ENCODE peak calls at places on chromosomes 3 and 15, in five cellular contexts. S is uterus; Q is activated CD8-positive, alpha-beta memory T cell treated with anti-CD3 and anti-CD28 coated beads for 24 hours; C is mucosa of gallbladder; N is left cardiac atrium. T is an unnamed sample.

GRCh38 chr3:152834354-152835310 is at the start of gene P2RY1:
- DNase-seq in S (peak; percentile 67), Q (peak; percentile 73), N (peak; percentile 72), C (peak; percentile 65), T (peak; percentile 80)

GRCh38 chr3:49411550-49411967 is 217 bp downstream of the RHOA start:
- DNase-seq in S (peak; percentile 41), C (peak; percentile 35), Q (no peak), N (peak; percentile 62), T (no peak)

GRCh38 chr15:37229855-37230254 is 129.5 kb upstream of the MEIS2 start:
- DNase-seq in Q (no peak), C (no peak), N (no peak), S (no peak), T (no peak)

GRCh38 chr3:2036096-2036495 is 62.6 kb upstream of the CNTN4 start:
- DNase-seq in Q (no peak), N (no peak), C (no peak), S (no peak), T (no peak)

GRCh38 chr3:193732391-193732790 is 139.4 kb downstream of the OPA1 start:
- DNase-seq in S (no peak), N (no peak), C (peak; percentile 71), Q (no peak), T (no peak)

GRCh38 chr15:97087337-97087736 is 756.8 kb downstream of the NR2F2 start:
- DNase-seq in S (no peak), Q (no peak), C (no peak), N (no peak), T (no peak)

GRCh38 chr3:65779393-65779792 is 259.3 kb downstream of the MAGI1 start:
- DNase-seq in Q (no peak), S (no peak), C (no peak), N (no peak), T (no peak)

GRCh38 chr3:143672396-143673165 is 175.7 kb downstream of the SLC9A9 start:
- DNase-seq in N (no peak), S (no peak), Q (no peak), C (no peak), T (no peak)

GRCh38 chr3:59264366-59264765 is 214.5 kb upstream of the CFAP20DC start:
- DNase-seq in S (no peak), C (no peak), Q (no peak), N (no peak), T (no peak)

GRCh38 chr3:155131104-155131503 is 51.0 kb downstream of the MME start:
- DNase-seq in N (no peak), C (peak; percentile 26), S (no peak), Q (no peak), T (peak; percentile 14)

GRCh38 chr15:89814112-89814742 is 425 bp downstream of the ANPEP start:
- DNase-seq in C (no peak), Q (no peak), N (no peak), S (no peak), T (no peak)

GRCh38 chr3:61563614-61564404 is 2.4 kb downstream of the PTPRG start:
- DNase-seq in S (no peak), C (no peak), N (peak; percentile 23), Q (no peak), T (no peak)

GRCh38 chr15:64731012-64731806 is 44.2 kb downstream of the RBPMS2 start:
- DNase-seq in C (peak; percentile 89), Q (peak; percentile 96), S (peak; percentile 90), N (peak; percentile 88), T (peak; percentile 80)

GRCh38 chr3:67495751-67496150 is 158.7 kb downstream of the SUCLG2 start:
- DNase-seq in C (peak; percentile 22), S (no peak), N (no peak), Q (no peak), T (no peak)

GRCh38 chr15:40430271-40430805 is 10.4 kb upstream of the BAHD1 start:
- DNase-seq in C (no peak), Q (no peak), S (no peak), N (no peak), T (peak; percentile 55)

GRCh38 chr15:60215225-60215963 is 182.4 kb downstream of the ANXA2 start:
- DNase-seq in S (no peak), N (no peak), C (no peak), Q (no peak), T (no peak)

GRCh38 chr3:47379488-47379899 is 1.3 kb upstream of the PTPN23 start:
- DNase-seq in Q (no peak), C (no peak), N (no peak), S (no peak), T (no peak)

GRCh38 chr3:53842436-53843194 is 3.6 kb downstream of the CHDH start:
- DNase-seq in C (peak; percentile 91), Q (no peak), N (no peak), S (peak; percentile 62), T (peak; percentile 75)

GRCh38 chr15:99605490-99605931 is 39.7 kb downstream of the MEF2A start:
- DNase-seq in C (no peak), S (no peak), N (no peak), Q (no peak), T (no peak)

GRCh38 chr15:51706347-51706746 is 25.0 kb downstream of the SCG3 start:
- DNase-seq in S (peak; percentile 52), Q (no peak), N (no peak), C (no peak), T (no peak)

T was measured in SK-MEL-5.